ENCODE peak calls at places on chromosomes 11 and 22, in seven cellular contexts. N, X, A, U, Y, H and O are unnamed samples.

GRCh38 chr22:43774318-43774717 is 37.8 kb downstream of the EFCAB6 start:
- DNase-seq in N (no peak), X (no peak), A (no peak), U (no peak), Y (no peak), H (no peak), O (no peak)

GRCh38 chr11:126459691-126460404 is 104.4 kb downstream of the ST3GAL4 start:
- DNase-seq in N (no peak), X (no peak), A (no peak), U (no peak), Y (no peak), H (no peak), O (no peak)

GRCh38 chr11:75214411-75214821 is 26.2 kb upstream of the TPBGL start:
- DNase-seq in N (peak), X (peak), A (peak), U (peak), Y (peak), H (peak), O (no peak)

GRCh38 chr22:45886502-45886901 is 90.5 kb downstream of the WNT7B start:
- DNase-seq in N (no peak), X (no peak), A (no peak), U (no peak), Y (no peak), H (no peak), O (no peak)

GRCh38 chr11:96045622-96046456 is 121.9 kb upstream of the MTMR2 start:
- DNase-seq in N (no peak), X (no peak), A (peak), U (peak), Y (peak), H (no peak), O (no peak)

GRCh38 chr11:65703846-65704245 is 8.2 kb upstream of the KAT5 start:
- DNase-seq in N (no peak), X (no peak), A (no peak), U (no peak), Y (no peak), H (no peak), O (no peak)

GRCh38 chr11:22690891-22691290 is 24.5 kb downstream of the GAS2 start:
- DNase-seq in N (no peak), X (no peak), A (no peak), U (no peak), Y (no peak), H (no peak), O (no peak)

GRCh38 chr11:35289821-35290220 is 129.5 kb downstream of the SLC1A2 start:
- DNase-seq in N (no peak), X (no peak), A (no peak), U (no peak), Y (no peak), H (no peak), O (no peak)

GRCh38 chr11:67248653-67249052 is 17.6 kb upstream of the GRK2 start:
- DNase-seq in N (no peak), X (no peak), A (peak), U (no peak), Y (no peak), H (no peak), O (peak)

GRCh38 chr22:49699476-49699875 is 128.2 kb downstream of the BRD1 start:
- DNase-seq in N (no peak), X (no peak), A (no peak), U (no peak), Y (no peak), H (no peak), O (no peak)

GRCh38 chr11:68912254-68912653 is 8.6 kb downstream of the IGHMBP2 start:
- DNase-seq in N (no peak), X (no peak), A (no peak), U (no peak), Y (no peak), H (no peak), O (no peak)

GRCh38 chr11:111846063-111846462 is 25.3 kb downstream of the ALG9 start:
- DNase-seq in N (no peak), X (no peak), A (no peak), U (no peak), Y (no peak), H (no peak), O (no peak)

GRCh38 chr11:72771507-72771906 is 19.3 kb upstream of the ARAP1 start:
- DNase-seq in N (no peak), X (no peak), A (no peak), U (no peak), Y (no peak), H (peak), O (no peak)

GRCh38 chr11:20050551-20051333 is 109.5 kb downstream of the DBX1 start:
- DNase-seq in N (no peak), X (no peak), A (peak), U (peak), Y (no peak), H (no peak), O (no peak)

GRCh38 chr11:64366751-64367150 is 7.8 kb downstream of the RPS6KA4 start:
- DNase-seq in N (no peak), X (no peak), A (no peak), U (no peak), Y (no peak), H (no peak), O (no peak)

GRCh38 chr22:35656284-35656752 is 8.1 kb downstream of the APOL6 start:
- DNase-seq in N (no peak), X (no peak), A (no peak), U (no peak), Y (no peak), H (peak), O (no peak)

GRCh38 chr11:76648929-76649328 is 21.6 kb downstream of the LRRC32 start:
- DNase-seq in N (no peak), X (no peak), A (no peak), U (no peak), Y (no peak), H (no peak), O (no peak)

GRCh38 chr11:48107188-48107704 is 109.4 kb upstream of the OR4B1 start:
- DNase-seq in N (no peak), X (no peak), A (no peak), U (no peak), Y (no peak), H (no peak), O (peak)

GRCh38 chr11:48064306-48064705 is 83.9 kb downstream of the PTPRJ start:
- DNase-seq in N (no peak), X (no peak), A (no peak), U (no peak), Y (no peak), H (no peak), O (no peak)

GRCh38 chr11:94245121-94245520 is 59.3 kb upstream of the IZUMO1R start:
- DNase-seq in N (no peak), X (no peak), A (no peak), U (no peak), Y (no peak), H (no peak), O (no peak)

GRCh38 chr22:44089717-44090570 is 65.8 kb downstream of the PARVB start:
- DNase-seq in N (no peak), X (no peak), A (no peak), U (no peak), Y (no peak), H (no peak), O (no peak)

GRCh38 chr11:134752526-134752925 is 340.5 kb upstream of the B3GAT1 start:
- DNase-seq in N (no peak), X (no peak), A (no peak), U (no peak), Y (no peak), H (no peak), O (no peak)

GRCh38 chr11:45666648-45667642 is 1.5 kb upstream of the CHST1 start:
- DNase-seq in N (no peak), X (no peak), A (no peak), U (no peak), Y (no peak), H (no peak), O (no peak)

GRCh38 chr22:35593885-35594470 is 23.2 kb downstream of the MB start:
- DNase-seq in N (no peak), X (no peak), A (no peak), U (no peak), Y (no peak), H (no peak), O (no peak)

GRCh38 chr22:37270928-37271650 is 11.2 kb upstream of the CYTH4 start:
- DNase-seq in N (peak), X (no peak), A (no peak), U (no peak), Y (no peak), H (no peak), O (no peak)

GRCh38 chr22:48278620-48279464 is 1516.4 kb downstream of the TBC1D22A start:
- DNase-seq in N (no peak), X (no peak), A (no peak), U (no peak), Y (no peak), H (no peak), O (no peak)

GRCh38 chr11:63683133-63683991 is 2.1 kb downstream of the RTN3 start:
- DNase-seq in N (peak), X (no peak), A (no peak), U (no peak), Y (no peak), H (peak), O (no peak)

GRCh38 chr22:26766510-26767350 is 109.3 kb downstream of the MIAT start:
- DNase-seq in N (no peak), X (no peak), A (no peak), U (no peak), Y (no peak), H (no peak), O (peak)

GRCh38 chr11:76243157-76243556 is 36.9 kb upstream of the WNT11 start:
- DNase-seq in N (no peak), X (no peak), A (no peak), U (peak), Y (no peak), H (no peak), O (no peak)

GRCh38 chr22:29816128-29816527 is 21.9 kb downstream of the ASCC2 start:
- DNase-seq in N (no peak), X (no peak), A (no peak), U (no peak), Y (no peak), H (no peak), O (no peak)

DNA sequence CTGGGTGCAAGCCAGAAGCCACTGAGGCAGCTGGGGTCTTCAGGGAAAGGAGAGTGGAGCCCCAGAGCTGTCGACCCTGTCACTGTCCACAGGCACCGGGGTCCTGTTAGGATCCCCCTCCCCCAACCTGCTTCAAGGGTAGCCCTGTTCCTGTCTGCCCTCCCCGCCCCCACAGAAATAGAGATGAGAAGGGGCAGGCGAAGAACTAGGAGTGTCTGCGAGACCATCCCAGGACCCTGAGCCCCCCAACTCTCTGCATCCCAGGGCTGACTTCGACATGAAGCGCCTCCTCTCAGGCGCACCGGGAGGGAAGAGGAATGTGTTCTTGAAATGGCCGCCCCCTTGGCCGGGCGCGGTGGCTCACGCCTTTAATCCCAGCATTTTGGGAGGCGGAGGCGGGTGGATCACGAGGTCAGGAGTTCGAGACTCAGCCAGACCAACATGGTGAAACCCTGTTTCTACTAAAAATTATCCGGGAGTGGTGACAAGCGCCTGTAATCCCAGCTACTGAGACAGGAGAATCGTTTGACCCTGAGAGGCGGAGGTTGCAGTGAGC is 607 bp upstream of the ZNF70 start:
- DNase-seq in N (no peak), X (no peak), A (no peak), U (peak), Y (no peak), H (peak), O (no peak)
- TF ChIP-seq POLR2AphosphoS5 in N (no peak), X (no peak), A (no peak), U (no peak), Y (no peak), H (no peak), O (no peak)

GRCh38 chr11:83172551-83172950 is 15.6 kb downstream of the PCF11 start:
- DNase-seq in N (no peak), X (no peak), A (no peak), U (no peak), Y (no peak), H (no peak), O (no peak)

GRCh38 chr11:83174008-83174407 is 17.1 kb downstream of the PCF11 start:
- DNase-seq in N (no peak), X (no peak), A (no peak), U (no peak), Y (no peak), H (no peak), O (no peak)

GRCh38 chr11:83166193-83166866 is 9.4 kb downstream of the PCF11 start:
- DNase-seq in N (no peak), X (no peak), A (no peak), U (no peak), Y (no peak), H (no peak), O (no peak)

DNA sequence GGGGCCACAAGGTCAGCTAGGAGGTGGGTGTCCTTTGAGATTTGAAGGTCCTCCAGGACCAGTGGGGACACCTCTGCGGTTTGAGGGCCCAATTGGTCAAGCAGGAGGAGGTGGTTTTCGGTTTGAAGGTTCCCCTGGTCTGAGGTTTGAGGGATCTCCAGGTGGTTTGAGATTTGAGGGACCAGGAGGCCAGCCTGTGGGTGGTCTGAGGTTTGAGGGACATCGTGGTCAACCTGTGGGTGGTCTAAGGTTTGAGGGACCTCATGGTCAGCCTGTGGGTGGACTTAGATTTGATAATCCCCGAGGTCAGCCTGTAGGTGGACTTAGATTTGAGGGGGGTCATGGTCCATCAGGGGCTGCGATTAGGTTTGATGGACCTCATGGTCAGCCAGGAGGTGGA is 11.8 kb downstream of the PCF11 start:
- DNase-seq in N (no peak), X (no peak), A (no peak), U (no peak), Y (no peak), H (no peak), O (no peak)
- TF ChIP-seq POLR2AphosphoS5 in N (no peak), X (no peak), A (no peak), U (no peak), Y (no peak), H (no peak), O (no peak)

DNA sequence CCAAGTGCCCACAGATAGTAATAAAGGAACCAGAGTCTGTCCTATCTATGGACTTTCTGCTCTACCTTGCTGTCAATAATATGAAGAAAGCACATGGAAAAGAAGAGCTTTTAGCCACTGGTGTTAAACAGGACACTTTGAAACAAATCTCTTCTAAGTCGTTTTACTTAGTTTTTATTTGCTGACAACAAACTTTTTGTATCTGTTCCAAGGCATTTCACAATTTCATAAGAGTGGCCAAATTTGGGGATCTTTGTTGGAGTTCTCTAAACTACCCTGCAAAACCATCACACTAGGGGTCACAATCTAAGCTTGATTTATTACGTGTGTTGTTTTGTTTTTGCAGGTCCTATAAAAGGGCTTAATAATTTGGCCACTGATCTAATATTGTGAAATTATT is 54.4 kb downstream of the BBOX1 start:
- DNase-seq in N (no peak), X (no peak), A (no peak), U (no peak), Y (no peak), H (no peak), O (no peak)
- TF ChIP-seq POLR2AphosphoS5 in N (no peak), X (no peak), A (no peak), U (no peak), Y (no peak), H (no peak), O (no peak)

DNA sequence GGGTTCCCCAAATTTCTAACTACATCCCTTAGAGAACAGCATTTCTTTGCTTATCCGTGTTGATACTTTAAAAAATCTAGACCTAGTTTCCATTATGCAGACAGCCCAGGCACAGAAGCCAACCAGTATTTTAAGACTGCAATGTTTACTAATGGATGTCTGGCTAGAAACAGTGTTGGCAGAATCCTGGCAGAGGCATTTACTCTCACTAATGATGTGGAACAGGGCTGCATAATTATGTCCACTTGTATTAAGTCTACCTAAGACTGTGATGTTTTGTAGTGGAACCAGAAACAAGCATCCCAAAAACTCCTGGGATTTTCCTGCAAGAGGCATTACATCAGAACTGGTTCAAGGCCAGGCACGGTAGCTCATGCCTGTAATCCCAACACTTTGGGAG is 50.2 kb upstream of the PICALM start:
- DNase-seq in N (no peak), X (no peak), A (no peak), U (no peak), Y (no peak), H (no peak), O (no peak)
- TF ChIP-seq POLR2AphosphoS5 in N (no peak), X (no peak), A (no peak), U (no peak), Y (no peak), H (no peak), O (no peak)

DNA sequence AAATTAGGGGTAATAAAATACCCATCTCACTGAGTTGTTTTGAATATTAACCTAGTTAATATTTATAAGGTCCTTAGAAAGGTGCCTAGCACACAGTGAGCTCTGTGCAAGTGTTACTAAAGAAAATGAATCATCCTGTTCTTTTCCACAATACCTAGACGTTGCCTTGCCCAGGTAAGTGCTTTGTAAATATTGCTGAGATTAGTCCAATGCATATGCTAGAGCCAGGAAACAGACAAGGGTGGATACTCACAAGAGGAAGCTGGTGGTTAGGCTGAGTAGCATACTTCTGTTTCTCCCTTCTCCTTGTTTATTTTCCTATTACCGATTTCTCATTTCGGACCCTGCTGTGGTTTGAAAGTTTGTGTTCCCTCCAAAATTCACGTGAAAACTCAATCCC is 58.1 kb upstream of the BARX2 start:
- DNase-seq in N (peak), X (no peak), A (no peak), U (no peak), Y (no peak), H (no peak), O (no peak)
- TF ChIP-seq POLR2AphosphoS5 in N (no peak), X (no peak), A (peak), U (no peak), Y (peak), H (no peak), O (peak)

GRCh38 chr22:32535531-32536190 is 61.0 kb downstream of the FBXO7 start:
- DNase-seq in N (no peak), X (no peak), A (no peak), U (no peak), Y (no peak), H (no peak), O (no peak)

GRCh38 chr22:32533265-32534068 is 58.9 kb downstream of the FBXO7 start:
- DNase-seq in N (no peak), X (no peak), A (no peak), U (no peak), Y (no peak), H (no peak), O (no peak)

GRCh38 chr22:32532819-32533128 is 58.2 kb downstream of the FBXO7 start:
- DNase-seq in N (no peak), X (no peak), A (no peak), U (no peak), Y (no peak), H (no peak), O (no peak)

GRCh38 chr22:32536352-32536751 is 61.7 kb downstream of the FBXO7 start:
- DNase-seq in N (no peak), X (no peak), A (no peak), U (no peak), Y (no peak), H (no peak), O (no peak)

GRCh38 chr22:32534252-32535215 is 59.9 kb downstream of the FBXO7 start:
- DNase-seq in N (no peak), X (no peak), A (no peak), U (no peak), Y (peak), H (no peak), O (no peak)
- TF ChIP-seq POLR2AphosphoS5 in N (no peak), X (no peak), A (no peak), U (no peak), Y (no peak), H (no peak), O (peak)

GRCh38 chr22:41946360-41947180 is at the start of gene CENPM:
- DNase-seq in N (peak), X (peak), A (peak), U (peak), Y (peak), H (peak), O (peak)
- TF ChIP-seq POLR2AphosphoS5 in N (peak), X (peak), A (peak), U (peak), Y (no peak), H (no peak), O (no peak)

GRCh38 chr22:23750744-23751440 is at the start of gene ZNF70:
- DNase-seq in N (peak), X (peak), A (peak), U (peak), Y (peak), H (peak), O (peak)
- TF ChIP-seq POLR2AphosphoS5 in N (no peak), X (peak), A (peak), U (peak), Y (peak), H (peak), O (peak)

GRCh38 chr11:16992846-16993245 is 21.4 kb downstream of the PLEKHA7 start:
- DNase-seq in N (no peak), X (no peak), A (no peak), U (no peak), Y (no peak), H (no peak), O (no peak)

GRCh38 chr11:16993495-16993894 is 20.7 kb downstream of the PLEKHA7 start:
- DNase-seq in N (no peak), X (no peak), A (no peak), U (no peak), Y (no peak), H (no peak), O (no peak)

GRCh38 chr11:16999116-16999515 is 15.1 kb downstream of the PLEKHA7 start:
- DNase-seq in N (no peak), X (no peak), A (no peak), U (no peak), Y (no peak), H (no peak), O (no peak)

GRCh38 chr11:17000987-17001386 is 13.2 kb downstream of the PLEKHA7 start:
- DNase-seq in N (no peak), X (no peak), A (no peak), U (no peak), Y (no peak), H (no peak), O (no peak)

DNA sequence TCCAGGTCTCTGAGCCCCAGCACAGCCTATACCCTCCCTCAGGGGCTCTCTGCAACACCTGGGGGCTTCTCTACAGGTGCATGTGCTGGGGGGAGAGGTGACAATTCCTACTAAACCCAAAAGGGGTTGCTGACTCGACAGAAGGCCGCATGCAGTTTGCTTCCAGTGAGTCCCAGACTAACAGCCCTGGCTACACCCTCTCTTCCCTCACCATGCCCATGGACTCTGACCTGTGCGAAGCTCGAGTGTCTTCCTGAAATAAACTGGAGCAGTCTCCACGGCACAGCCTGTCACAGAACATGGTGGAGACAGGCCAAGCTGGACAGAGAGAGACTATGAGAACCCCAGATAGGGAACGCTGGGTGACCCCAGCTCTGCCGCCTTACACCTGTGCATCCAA is 16.6 kb downstream of the PLEKHA7 start:
- DNase-seq in N (no peak), X (no peak), A (no peak), U (no peak), Y (peak), H (no peak), O (no peak)
- TF ChIP-seq POLR2AphosphoS5 in N (no peak), X (no peak), A (no peak), U (no peak), Y (no peak), H (no peak), O (no peak)